ENCODE peak calls at places on chromosomes 4 and X, in six cellular contexts. I, L, O, Y, S and H are unnamed samples.
A peak's percentile ranks its signal among the peaks of the same experiment; 100 is the strongest.

GRCh38 chr4:154491341-154491679 is 289 bp downstream of the DCHS2 start:
- DNase-seq in Y (peak; percentile 13), O (peak; percentile 30), I (peak; percentile 9), L (peak; percentile 10), S (peak; percentile 72), H (no peak)

GRCh38 chr4:87490664-87491369 is 38.4 kb downstream of the SPARCL1 start:
- DNase-seq in S (no peak), O (no peak), L (no peak), I (no peak), Y (no peak), H (no peak)

GRCh38 chr4:42904986-42905385 is 12.5 kb downstream of the GRXCR1 start:
- DNase-seq in I (no peak), O (no peak), L (no peak), S (no peak), Y (no peak), H (peak; percentile 33)

GRCh38 chr4:77007358-77008230 is 58.0 kb downstream of the SEPTIN11 start:
- DNase-seq in I (peak; percentile 93), S (no peak), L (no peak), Y (peak; percentile 94), O (peak; percentile 91), H (no peak)

GRCh38 chr4:158020175-158020574 is 152.7 kb downstream of the GASK1B start:
- DNase-seq in S (peak; percentile 80), Y (peak; percentile 95), O (peak; percentile 96), L (peak; percentile 18), I (peak; percentile 91), H (no peak)

GRCh38 chr4:172982151-172982590 is 186.4 kb upstream of the GALNT7 start:
- DNase-seq in O (peak; percentile 85), I (peak; percentile 90), L (no peak), S (no peak), Y (peak; percentile 96), H (no peak)

GRCh38 chrX:130285069-130285620 is 16.4 kb upstream of the ZNF280C start:
- DNase-seq in Y (no peak), L (no peak), S (no peak), I (no peak), O (no peak), H (no peak)

GRCh38 chr4:48254381-48255072 is 15.1 kb downstream of the TEC start:
- DNase-seq in O (peak; percentile 85), I (peak; percentile 79), Y (peak; percentile 65), L (no peak), S (no peak), H (peak; percentile 72)

GRCh38 chr4:147492301-147492700 is 11.4 kb downstream of the EDNRA start:
- DNase-seq in S (no peak), L (no peak), I (peak; percentile 40), Y (peak; percentile 49), O (peak; percentile 58), H (no peak)

GRCh38 chr4:879730-880079 is 52.4 kb downstream of the GAK start:
- DNase-seq in Y (no peak), O (peak; percentile 18), I (no peak), S (no peak), L (no peak), H (no peak)

GRCh38 chrX:123590842-123591491 is 141.9 kb downstream of the THOC2 start:
- DNase-seq in O (peak; percentile 62), L (no peak), Y (peak; percentile 9), S (no peak), I (peak; percentile 27), H (no peak)

GRCh38 chrX:111039606-111040005 is 56.4 kb upstream of the PAK3 start:
- DNase-seq in S (no peak), I (no peak), L (no peak), O (no peak), Y (no peak), H (no peak)

GRCh38 chrX:110316351-110317078 is 1.4 kb downstream of the AMMECR1 start:
- DNase-seq in O (no peak), I (peak; percentile 17), Y (peak; percentile 32), S (no peak), L (no peak), H (no peak)

GRCh38 chr4:2085496-2085901 is 26.4 kb downstream of the NAT8L start:
- DNase-seq in Y (no peak), O (no peak), I (no peak), S (peak; percentile 54), L (peak; percentile 2), H (no peak)

GRCh38 chrX:115697806-115698205 is 136.8 kb downstream of the PLS3 start:
- DNase-seq in I (no peak), L (no peak), O (no peak), S (no peak), Y (peak; percentile 4), H (no peak)

GRCh38 chr4:186820371-186820990 is 96.8 kb upstream of the FAT1 start:
- DNase-seq in S (peak; percentile 73), Y (peak; percentile 68), L (peak; percentile 68), O (peak; percentile 74), I (peak; percentile 77), H (no peak)

GRCh38 chr4:15714616-15715015 is 11.8 kb downstream of the BST1 start:
- DNase-seq in O (peak; percentile 29), S (no peak), Y (peak; percentile 64), L (no peak), I (peak; percentile 48), H (no peak)

GRCh38 chr4:79353075-79353474 is 27.2 kb upstream of the NAA11 start:
- DNase-seq in O (no peak), S (no peak), L (no peak), Y (no peak), I (no peak), H (no peak)

GRCh38 chr4:8362483-8362882 is 78.0 kb downstream of the ACOX3 start:
- DNase-seq in I (no peak), L (no peak), S (peak; percentile 25), O (no peak), Y (no peak), H (no peak)

GRCh38 chr4:7960790-7961655 is 21.4 kb upstream of the AFAP1 start:
- DNase-seq in I (peak; percentile 99), S (peak; percentile 94), O (peak; percentile 89), L (no peak), Y (peak; percentile 92), H (peak; percentile 52)

GRCh38 chrX:88605222-88605583 is 141.8 kb upstream of the CPXCR1 start:
- DNase-seq in Y (peak; percentile 0), I (no peak), O (no peak), L (no peak), S (no peak), H (no peak)

GRCh38 chr4:89295415-89295927 is 12.1 kb downstream of the GPRIN3 start:
- DNase-seq in I (no peak), S (no peak), Y (no peak), O (no peak), L (no peak), H (no peak)

DNA sequence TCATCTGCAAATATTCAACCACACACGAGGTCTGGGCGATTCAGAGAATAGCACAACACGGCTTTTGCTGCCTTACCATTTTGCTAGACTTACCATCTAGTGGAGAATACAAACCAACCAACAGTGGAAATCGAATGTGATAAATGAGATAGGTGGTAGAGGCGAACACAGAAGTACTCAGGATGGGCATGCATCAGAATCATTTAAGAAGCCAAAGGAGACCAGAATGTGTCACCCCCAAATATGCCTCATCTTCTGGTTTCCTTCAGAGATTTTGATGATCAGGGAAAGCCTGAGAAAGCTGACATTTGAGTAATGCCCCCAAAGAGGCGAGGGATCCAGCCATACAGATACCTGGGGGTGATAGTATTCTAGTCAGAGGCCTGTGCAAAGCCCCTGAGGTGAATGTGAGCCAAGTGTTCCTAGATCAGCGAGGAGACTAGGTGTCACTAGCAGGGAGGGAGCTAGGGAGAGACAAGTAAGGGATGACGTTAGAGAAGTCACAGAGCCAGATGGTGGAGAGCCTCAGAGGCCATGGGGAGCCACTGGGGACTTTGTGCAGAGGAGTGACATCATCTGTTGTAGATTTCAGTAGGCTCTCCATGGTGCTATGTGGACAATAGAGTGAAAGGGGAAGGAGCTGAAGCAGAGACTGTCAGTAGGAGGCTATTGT is 1.7 kb downstream of the MTMR1 start:
- DNase-seq in Y (no peak), L (no peak), O (no peak), S (no peak), I (no peak), H (no peak)
- H3K4me3 ChIP-seq in Y (no peak overlapping the region), L (no peak overlapping the region), O (no peak overlapping the region), S (no peak overlapping the region), I (no peak overlapping the region), H (no peak overlapping the region)

GRCh38 chrX:51494409-51494808 is 2.0 kb downstream of the NUDT11 start:
- DNase-seq in S (no peak), Y (peak; percentile 29), I (no peak), L (no peak), O (peak; percentile 30), H (no peak)
- H3K4me3 ChIP-seq in S (no peak overlapping the region), Y (no peak overlapping the region), I (peak overlapping the region; percentile 58), L (no peak overlapping the region), O (no peak overlapping the region), H (no peak overlapping the region)

DNA sequence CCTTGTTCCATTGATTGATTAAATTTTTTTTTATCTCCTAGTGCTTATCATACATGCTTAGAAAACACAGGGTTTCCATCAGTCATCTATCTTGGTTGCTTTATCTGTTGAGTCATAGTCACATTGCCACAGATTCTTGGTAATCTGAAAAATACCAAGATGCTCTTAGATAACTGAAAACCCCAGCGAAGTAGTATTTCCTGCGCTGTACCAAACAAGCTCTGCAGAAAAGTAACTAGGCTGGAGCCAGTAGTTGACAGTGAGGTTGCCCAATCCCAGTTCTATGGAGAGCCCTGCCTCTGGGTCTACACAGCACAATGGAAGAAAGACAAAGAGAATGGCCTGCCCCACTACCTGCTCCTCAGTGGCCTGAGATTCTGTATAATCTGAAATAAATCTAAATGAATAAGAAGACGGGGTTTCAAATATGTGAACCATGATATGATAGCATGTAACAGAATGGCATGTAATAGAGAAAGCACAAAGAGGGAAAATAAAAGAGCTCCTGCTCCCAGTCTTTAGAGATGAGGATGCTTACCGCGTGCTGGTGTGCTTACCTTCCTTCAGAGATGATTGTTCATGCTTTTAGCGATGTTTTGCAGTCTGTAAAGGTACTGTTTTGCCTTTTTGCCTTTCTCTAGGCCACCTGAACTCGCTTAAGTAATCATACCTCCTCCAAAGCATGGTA is 55.3 kb upstream of the RAPGEF2 start:
- DNase-seq in S (no peak), Y (no peak), L (no peak), O (peak; percentile 81), I (peak; percentile 68), H (no peak)
- H3K4me3 ChIP-seq in S (peak overlapping the region; percentile 39), Y (no peak overlapping the region), L (no peak overlapping the region), O (no peak overlapping the region), I (no peak overlapping the region), H (no peak overlapping the region)

GRCh38 chr4:152356428-152357034 is 179.4 kb downstream of the FBXW7 start:
- DNase-seq in L (no peak), S (no peak), Y (peak; percentile 70), I (peak; percentile 64), O (peak; percentile 81), H (no peak)

GRCh38 chr4:152357206-152357605 is 178.7 kb downstream of the FBXW7 start:
- DNase-seq in L (no peak), O (peak; percentile 74), S (no peak), I (peak; percentile 53), Y (peak; percentile 89), H (no peak)

GRCh38 chr4:152363086-152363485 is 172.8 kb downstream of the FBXW7 start:
- DNase-seq in I (peak; percentile 21), L (no peak), O (no peak), S (no peak), Y (peak; percentile 53), H (no peak)

GRCh38 chr4:152360045-152360410 is 175.9 kb downstream of the FBXW7 start:
- DNase-seq in Y (peak; percentile 39), I (peak; percentile 38), O (peak; percentile 61), S (no peak), L (no peak), H (no peak)

GRCh38 chr4:152359208-152360044 is 176.5 kb downstream of the FBXW7 start:
- DNase-seq in O (no peak), I (no peak), L (no peak), Y (peak; percentile 6), S (no peak), H (no peak)
- H3K4me3 ChIP-seq in O (no peak overlapping the region), I (no peak overlapping the region), L (no peak overlapping the region), Y (no peak overlapping the region), S (no peak overlapping the region), H (no peak overlapping the region)